ENCODE peak calls at places on chromosomes 6 and 20, in four cellular contexts. E is heart right ventricle, J is heart left ventricle, U is K562. C is an unnamed sample.
A peak's percentile ranks its signal among the peaks of the same experiment; 100 is the strongest.

GRCh38 chr6:33710296-33711121 is 991 bp downstream of the UQCC2 start:
- DNase-seq in U (peak; percentile 35), J (peak; percentile 16), E (no peak), C (no peak)

GRCh38 chr6:166312832-166313231 is 4.6 kb upstream of the PRR18 start:
- DNase-seq in J (no peak), E (no peak), U (no peak), C (no peak)

GRCh38 chr6:30983439-30983838 is at the start of gene MUC21:
- DNase-seq in J (no peak), E (no peak), U (no peak), C (no peak)

GRCh38 chr6:20325641-20326421 is 75.8 kb upstream of the E2F3 start:
- DNase-seq in U (no peak), J (no peak), E (no peak), C (no peak)

GRCh38 chr6:142740449-142740848 is 204.5 kb downstream of the HIVEP2 start:
- DNase-seq in J (no peak), E (no peak), U (no peak), C (no peak)

GRCh38 chr6:112014483-112014882 is 39.4 kb upstream of the CCN6 start:
- DNase-seq in U (no peak), J (no peak), E (no peak), C (no peak)

GRCh38 chr6:81937296-81937937 is 184.9 kb upstream of the TENT5A start:
- DNase-seq in J (no peak), U (no peak), E (no peak), C (no peak)

GRCh38 chr20:38117205-38117604 is 47.9 kb downstream of the TGM2 start:
- DNase-seq in U (no peak), J (no peak), E (no peak), C (no peak)

GRCh38 chr6:106300944-106301343 is 24.6 kb downstream of the ATG5 start:
- DNase-seq in J (no peak), U (peak; percentile 17), E (no peak), C (no peak)

GRCh38 chr6:142855877-142856606 is 88.9 kb downstream of the HIVEP2 start:
- DNase-seq in J (no peak), E (no peak), U (no peak), C (no peak)

GRCh38 chr6:88870728-88871330 is 92.6 kb downstream of the RNGTT start:
- DNase-seq in E (peak; percentile 34), J (no peak), U (peak; percentile 30), C (no peak)

GRCh38 chr20:21048841-21049273 is 57.3 kb downstream of the LINC00237 start:
- DNase-seq in J (no peak), U (peak; percentile 69), E (no peak), C (no peak)

GRCh38 chr6:125899726-125900182 is 56.8 kb upstream of the HINT3 start:
- DNase-seq in J (no peak), U (no peak), E (no peak), C (no peak)

GRCh38 chr20:57698191-57698866 is 11.5 kb downstream of the PMEPA1 start:
- DNase-seq in U (no peak), E (no peak), J (no peak), C (no peak)

GRCh38 chr6:136158398-136158797 is 91.7 kb downstream of the MTFR2 start:
- DNase-seq in E (peak; percentile 73), J (peak; percentile 73), U (no peak), C (no peak)

GRCh38 chr20:10946124-10946880 is 272.5 kb upstream of the JAG1 start:
- DNase-seq in U (no peak), J (no peak), E (no peak), C (no peak)

GRCh38 chr6:39920147-39920546 is 14.1 kb downstream of the MOCS1 start:
- DNase-seq in U (no peak), E (no peak), J (no peak), C (no peak)

GRCh38 chr6:130326496-130326895 is 39.3 kb upstream of the TMEM200A start:
- DNase-seq in E (no peak), J (no peak), U (no peak), C (no peak)

GRCh38 chr20:53495357-53495756 is 98.3 kb downstream of the ZNF217 start:
- DNase-seq in E (no peak), U (no peak), J (no peak), C (no peak)

GRCh38 chr6:120352491-120352890 is 981.8 kb downstream of the TBC1D32 start:
- DNase-seq in J (no peak), E (no peak), U (no peak), C (no peak)

GRCh38 chr20:37522258-37523011 is 1.4 kb downstream of the NNAT start:
- DNase-seq in J (peak; percentile 82), E (peak; percentile 65), U (no peak), C (peak; percentile 9)

GRCh38 chr20:52744441-52744840 is 227.7 kb upstream of the TSHZ2 start:
- DNase-seq in J (no peak), U (no peak), E (no peak), C (no peak)

GRCh38 chr20:44326391-44327159 is 10.3 kb upstream of the R3HDML start:
- DNase-seq in J (no peak), E (no peak), U (no peak), C (no peak)

GRCh38 chr20:46364670-46365482 is 41.5 kb downstream of the ELMO2 start:
- DNase-seq in U (no peak), J (no peak), E (no peak), C (peak; percentile 54)

GRCh38 chr6:33259032-33259431 is 12.6 kb downstream of the VPS52 start:
- DNase-seq in U (no peak), E (no peak), J (no peak), C (no peak)

GRCh38 chr6:143195349-143195845 is 134.7 kb downstream of the AIG1 start:
- DNase-seq in E (peak; percentile 38), J (peak; percentile 45), U (no peak), C (no peak)

GRCh38 chr6:16334671-16335070 is 96.3 kb downstream of the GMPR start:
- DNase-seq in E (peak; percentile 67), J (peak; percentile 79), U (no peak), C (no peak)

GRCh38 chr6:54491431-54491830 is 183.2 kb downstream of the TINAG start:
- DNase-seq in E (no peak), U (no peak), J (no peak), C (no peak)

GRCh38 chr6:111614833-111615582 is 9.3 kb upstream of the TRAF3IP2 start:
- DNase-seq in U (peak; percentile 81), J (no peak), E (no peak), C (no peak)

GRCh38 chr6:160974304-160974771 is 17.2 kb upstream of the MAP3K4 start:
- DNase-seq in J (peak; percentile 78), U (peak; percentile 49), E (peak; percentile 54), C (no peak)
- H3K27ac ChIP-seq in J (peak overlapping the region; percentile 36), U (no peak overlapping the region), E (peak overlapping the region; percentile 71), C (no peak overlapping the region)

GRCh38 chr20:17858450-17859001 is 110.1 kb downstream of the SNX5 start:
- DNase-seq in U (no peak), J (no peak), E (no peak), C (no peak)

GRCh38 chr20:17859616-17860232 is 108.9 kb downstream of the SNX5 start:
- DNase-seq in U (no peak), J (peak; percentile 69), E (peak; percentile 56), C (no peak)

GRCh38 chr20:17857639-17858449 is 110.8 kb downstream of the SNX5 start:
- DNase-seq in J (no peak), U (no peak), E (no peak), C (no peak)

GRCh38 chr20:17860306-17861197 is 108.0 kb downstream of the SNX5 start:
- DNase-seq in J (no peak), U (no peak), E (no peak), C (no peak)

DNA sequence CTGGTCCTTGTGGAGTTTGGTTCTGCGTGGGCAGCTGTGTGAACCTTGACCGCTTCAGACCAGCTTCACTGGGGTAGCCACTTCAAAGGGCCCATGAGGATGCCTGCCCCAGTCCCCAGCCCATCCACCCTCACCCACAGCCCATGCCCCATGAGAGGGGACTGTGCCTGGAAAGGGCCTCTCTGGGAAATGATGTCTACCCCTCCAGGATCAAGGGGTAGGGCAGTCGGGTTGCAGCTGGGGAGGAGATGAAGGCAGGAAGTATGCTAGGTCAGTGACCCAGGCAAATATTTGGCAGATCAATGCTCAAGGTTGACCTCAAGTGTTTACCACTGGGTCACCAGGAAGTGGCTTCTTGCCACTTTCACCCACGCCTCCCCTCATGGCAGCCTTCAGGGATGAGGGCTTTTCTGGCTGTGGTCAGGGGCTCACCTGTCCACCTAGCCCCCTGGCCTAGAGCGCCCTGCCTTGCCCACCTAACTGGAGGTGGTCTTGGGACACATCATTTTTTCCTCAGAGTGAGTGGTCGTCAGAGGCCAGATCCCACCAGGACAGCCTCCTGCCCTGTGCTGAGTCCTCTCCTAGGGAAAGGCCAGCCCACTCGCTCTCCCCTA is 109.5 kb downstream of the SNX5 start:
- DNase-seq in U (no peak), J (no peak), E (no peak), C (no peak)
- H3K27ac ChIP-seq in U (no peak overlapping the region), J (no peak overlapping the region), E (no peak overlapping the region), C (no peak overlapping the region)

GRCh38 chr6:6580225-6580870 is 8.2 kb upstream of the LY86 start:
- DNase-seq in J (no peak), E (no peak), U (no peak), C (no peak)

GRCh38 chr6:6581014-6581413 is 7.5 kb upstream of the LY86 start:
- DNase-seq in E (no peak), U (no peak), J (no peak), C (no peak)

GRCh38 chr6:6583836-6584235 is 4.7 kb upstream of the LY86 start:
- DNase-seq in E (no peak), U (no peak), J (no peak), C (no peak)

GRCh38 chr6:6584310-6585002 is 4.1 kb upstream of the LY86 start:
- DNase-seq in E (no peak), U (no peak), J (no peak), C (no peak)

DNA sequence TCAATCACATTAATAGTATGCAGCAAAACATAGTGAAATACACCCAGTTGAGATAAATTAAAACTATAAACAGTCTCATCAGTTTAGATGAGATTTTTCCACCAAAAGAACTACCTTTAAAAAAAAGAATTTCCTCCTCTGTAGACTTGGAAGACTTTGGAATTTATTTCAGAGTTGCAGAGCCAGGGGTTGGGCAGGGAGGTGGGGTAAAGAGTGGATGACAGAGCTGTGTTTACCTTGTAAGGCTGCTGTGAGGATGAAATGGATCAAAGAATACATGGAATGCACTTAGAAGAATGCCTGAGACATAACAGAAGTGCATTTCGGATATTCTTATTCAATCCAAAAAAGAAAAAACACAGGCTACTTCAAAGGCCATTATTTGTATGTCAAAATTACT is 6.4 kb upstream of the LY86 start:
- DNase-seq in E (no peak), J (no peak), U (no peak), C (no peak)
- H3K27ac ChIP-seq in E (no peak overlapping the region), J (no peak overlapping the region), U (no peak overlapping the region), C (no peak overlapping the region)

GRCh38 chr20:63594043-63594561 is 20.1 kb upstream of the HELZ2 start:
- DNase-seq in U (no peak), E (no peak), J (peak; percentile 29), C (no peak)
- H3K27ac ChIP-seq in U (no peak overlapping the region), E (no peak overlapping the region), J (no peak overlapping the region), C (no peak overlapping the region)